ENCODE peak calls at places on chromosomes 6 and 20, in seven cellular contexts. R is astrocyte of the cerebellum, D is A549, Y is epithelial cell of esophagus, X is fibroblast of lung, T is AG04450, S is bronchial epithelial cell. B is an unnamed sample.

GRCh38 chr6:16793828-16794412 is 32.7 kb upstream of the ATXN1 start:
- DNase-seq in T (no peak), R (no peak), D (no peak), X (no peak), S (no peak), Y (no peak), B (no peak)

GRCh38 chr6:53944538-53944937 is 149.7 kb downstream of the LRRC1 start:
- DNase-seq in Y (no peak), X (no peak), R (no peak), T (no peak), D (no peak), S (no peak), B (no peak)

GRCh38 chr6:4270799-4271198 is 135.4 kb upstream of the ECI2 start:
- DNase-seq in X (peak; percentile 82), T (no peak), R (peak; percentile 40), S (peak; percentile 79), D (no peak), Y (peak; percentile 79), B (peak; percentile 13)

GRCh38 chr6:21227486-21227885 is 366.1 kb upstream of the SOX4 start:
- DNase-seq in T (no peak), S (peak; percentile 92), D (no peak), R (peak; percentile 12), Y (peak; percentile 90), X (peak; percentile 68), B (no peak)

GRCh38 chr6:34563513-34563870 is 7.4 kb upstream of the SPDEF start:
- DNase-seq in R (no peak), D (no peak), S (no peak), X (no peak), Y (no peak), T (no peak), B (no peak)

GRCh38 chr20:58783515-58783914 is 67.2 kb downstream of the GNAS-AS1 start:
- DNase-seq in S (no peak), D (no peak), X (no peak), T (no peak), R (no peak), Y (no peak), B (no peak)

GRCh38 chr6:26064619-26065257 is 22.5 kb upstream of the HFE start:
- DNase-seq in S (peak; percentile 33), Y (peak; percentile 64), D (no peak), R (no peak), X (peak; percentile 45), T (peak; percentile 20), B (no peak)

GRCh38 chr6:9140861-9141534 is 705.7 kb upstream of the SLC35B3 start:
- DNase-seq in X (peak; percentile 29), Y (peak; percentile 9), R (no peak), S (peak; percentile 18), D (no peak), T (no peak), B (no peak)

GRCh38 chr20:3222635-3223600 is 13.6 kb downstream of the ITPA start:
- DNase-seq in R (no peak), X (no peak), S (peak; percentile 45), D (no peak), T (no peak), Y (no peak), B (no peak)

GRCh38 chr6:103273048-103273447 is 1586.7 kb downstream of the HACE1 start:
- DNase-seq in Y (peak; percentile 48), D (no peak), R (no peak), S (peak; percentile 10), X (no peak), T (no peak), B (no peak)

GRCh38 chr20:17586250-17586649 is 16.4 kb downstream of the DSTN start:
- DNase-seq in X (no peak), D (no peak), R (no peak), S (no peak), T (no peak), Y (no peak), B (no peak)

GRCh38 chr6:108113557-108114519 is 39.3 kb upstream of the OSTM1 start:
- DNase-seq in D (peak; percentile 74), R (peak; percentile 53), X (peak; percentile 35), S (peak; percentile 39), Y (peak; percentile 50), T (peak; percentile 8), B (peak; percentile 11)

GRCh38 chr6:3808189-3808588 is 41.0 kb upstream of the FAM50B start:
- DNase-seq in D (no peak), X (no peak), T (no peak), Y (no peak), S (no peak), R (no peak), B (no peak)

GRCh38 chr6:134296762-134297161 is 21.1 kb downstream of the SGK1 start:
- DNase-seq in Y (no peak), X (no peak), R (no peak), D (no peak), S (no peak), T (no peak), B (no peak)

GRCh38 chr6:145506554-145506953 is 228.8 kb downstream of the EPM2A start:
- DNase-seq in S (no peak), T (no peak), Y (no peak), X (peak; percentile 26), R (no peak), D (no peak), B (no peak)

GRCh38 chr6:98310408-98310807 is 524.0 kb upstream of the POU3F2 start:
- DNase-seq in Y (no peak), R (no peak), S (no peak), X (no peak), D (no peak), T (no peak), B (no peak)

GRCh38 chr6:136775548-136775947 is 16.7 kb downstream of the MAP3K5 start:
- DNase-seq in X (peak; percentile 52), R (no peak), Y (no peak), T (no peak), S (no peak), D (no peak), B (peak; percentile 77)

GRCh38 chr20:36217226-36217625 is 19.1 kb upstream of the AAR2 start:
- DNase-seq in D (peak; percentile 78), X (no peak), T (no peak), R (no peak), Y (peak; percentile 20), S (no peak), B (no peak)

GRCh38 chr20:46751856-46752255 is 42.4 kb downstream of the SLC2A10 start:
- DNase-seq in S (no peak), X (no peak), Y (no peak), R (no peak), T (no peak), D (peak; percentile 25), B (no peak)

GRCh38 chr20:57938158-57939108 is 228.6 kb upstream of the PMEPA1 start:
- DNase-seq in S (no peak), Y (no peak), D (no peak), R (no peak), T (no peak), X (peak; percentile 29), B (no peak)

GRCh38 chr6:35417979-35418661 is 34.0 kb upstream of the FANCE start:
- DNase-seq in T (no peak), D (no peak), X (no peak), R (no peak), Y (no peak), S (no peak), B (no peak)

GRCh38 chr6:3013486-3013885 is 13.8 kb downstream of the NQO2 start:
- DNase-seq in S (peak; percentile 85), D (peak; percentile 40), X (peak; percentile 57), R (no peak), T (no peak), Y (peak; percentile 93), B (no peak)

GRCh38 chr20:6583134-6583738 is 184.2 kb upstream of the BMP2 start:
- DNase-seq in R (peak; percentile 59), D (peak; percentile 37), S (peak; percentile 54), X (peak; percentile 49), T (no peak), Y (peak; percentile 67), B (no peak)
- TF ChIP-seq CTCF in R (peak; percentile 77), D (peak; percentile 57), S (peak; percentile 71), X (peak; percentile 78), T (peak; percentile 78), Y (peak; percentile 78), B (peak; percentile 68)

DNA sequence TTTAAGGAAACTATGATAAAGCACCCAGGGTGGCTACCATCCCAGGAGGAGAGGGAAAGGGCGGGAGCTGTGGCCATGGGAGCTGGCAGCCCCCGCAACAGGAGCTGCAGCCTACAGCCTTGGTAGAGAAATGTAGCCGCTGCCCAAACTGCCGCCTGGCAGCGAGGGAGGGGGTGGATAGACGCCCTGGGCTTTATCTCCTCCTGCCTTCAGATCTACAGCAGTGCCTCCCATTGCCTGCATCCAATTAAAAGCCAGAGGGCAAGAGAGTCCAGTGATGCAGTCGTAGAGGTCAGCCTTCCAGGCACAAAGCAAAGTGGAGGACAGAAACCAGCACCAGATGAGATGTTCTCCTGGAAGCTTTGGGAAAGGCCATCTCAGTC is 35.0 kb upstream of the ZFAND3 start:
- DNase-seq in T (no peak), Y (no peak), S (no peak), D (no peak), R (no peak), X (no peak), B (no peak)
- H3K4me3 ChIP-seq in T (no peak overlapping the region), Y (no peak overlapping the region), S (no peak overlapping the region), D (no peak overlapping the region), R (no peak overlapping the region), X (no peak overlapping the region), B (no peak overlapping the region)

DNA sequence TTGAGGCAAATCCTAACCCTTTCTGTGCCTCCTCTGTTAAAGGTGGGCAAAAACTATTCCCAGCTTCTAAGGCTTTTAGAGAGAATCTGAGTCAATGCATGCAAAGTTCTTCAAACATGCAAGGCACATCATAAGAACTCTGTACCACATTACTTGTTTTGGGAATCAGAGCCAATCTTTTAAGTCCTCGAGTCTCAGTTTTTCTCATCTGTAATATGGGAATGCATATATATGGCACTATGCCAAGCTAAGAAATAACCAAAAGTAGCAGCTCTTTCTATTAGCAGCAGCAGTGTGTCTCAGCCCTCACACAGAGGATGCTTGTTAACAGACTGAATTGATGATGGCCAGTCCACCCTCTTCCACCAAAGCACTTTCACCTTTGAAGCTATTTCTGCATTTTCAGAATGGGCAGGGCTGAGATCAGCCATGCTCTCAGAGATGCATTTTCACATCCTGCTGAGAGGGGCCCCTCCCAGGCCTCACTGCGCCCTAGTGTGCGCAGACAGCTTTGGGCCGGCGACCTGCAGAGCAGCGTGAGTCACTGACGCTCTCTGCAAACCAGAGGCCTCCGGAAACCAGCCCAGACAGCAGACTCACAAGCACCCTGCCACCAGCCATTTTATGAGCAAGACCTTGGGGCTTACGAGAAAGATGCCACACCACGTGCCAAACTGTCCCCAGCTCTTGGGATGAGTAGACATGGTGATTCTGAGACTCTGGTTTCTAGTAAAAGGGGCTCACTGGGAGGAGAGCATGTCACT is 138.0 kb downstream of the NFATC2 start:
- DNase-seq in S (no peak), Y (no peak), T (no peak), D (no peak), X (peak; percentile 57), R (no peak), B (no peak)
- TF ChIP-seq CTCF in S (no peak), Y (no peak), T (no peak), D (no peak), X (no peak), R (no peak), B (no peak)

DNA sequence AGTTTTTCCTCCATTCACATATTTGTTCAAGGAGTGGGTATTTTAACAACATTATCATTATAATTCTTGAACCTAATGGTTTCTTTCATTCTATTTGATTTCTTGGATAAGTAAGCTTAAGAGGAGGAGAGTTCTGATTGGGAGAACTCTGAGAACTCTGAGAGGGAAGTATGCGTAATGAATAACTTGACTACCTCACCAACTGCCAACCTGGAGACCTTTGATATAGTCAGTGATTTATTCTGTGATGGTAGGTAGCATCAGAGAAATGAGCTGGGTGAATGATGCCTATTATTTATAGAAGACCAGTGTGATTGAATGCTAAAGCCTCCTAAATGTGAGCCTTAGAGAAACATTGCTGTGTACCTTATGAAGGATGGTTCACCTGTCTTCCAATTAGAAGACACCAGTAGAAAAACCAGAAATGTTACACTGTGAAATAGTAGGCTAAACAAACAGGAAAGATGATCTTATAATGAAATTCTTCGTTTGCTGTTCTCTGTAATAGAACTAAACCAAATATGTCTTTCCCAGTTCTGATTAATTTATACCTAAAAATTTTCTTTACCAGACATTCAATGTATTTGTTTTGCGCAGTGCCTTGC is 114.9 kb downstream of the RTN4IP1 start:
- DNase-seq in R (no peak), T (no peak), S (peak; percentile 71), X (no peak), D (no peak), Y (peak; percentile 56), B (no peak)
- H3K4me3 ChIP-seq in R (no peak overlapping the region), T (no peak overlapping the region), S (peak overlapping the region; percentile 50), X (peak overlapping the region; percentile 80), D (no peak overlapping the region), Y (peak overlapping the region; percentile 66), B (peak overlapping the region; percentile 10)

B was measured in AG09309.